ENCODE peak calls at places on chromosomes 13 and 19, in five cellular contexts. L is putamen, B is GM19239, N is naive B cell, H is COLO829. E is an unnamed sample.

GRCh38 chr19:37983153-37983552 is 76.1 kb downstream of the SIPA1L3 start:
- DNase-seq in N (no peak), L (no peak), H (no peak), B (no peak), E (no peak)

GRCh38 chr19:17079710-17080440 is 4.3 kb downstream of the MYO9B start:
- DNase-seq in L (peak; percentile 85), B (peak; percentile 65), N (no peak), H (peak; percentile 77), E (peak; percentile 90)

GRCh38 chr19:4507150-4507452 is 11.2 kb downstream of the PLIN4 start:
- DNase-seq in L (no peak), N (no peak), H (no peak), B (no peak), E (no peak)

GRCh38 chr13:109784590-109785140 is 1.7 kb downstream of the IRS2 start:
- DNase-seq in B (no peak), H (no peak), N (peak; percentile 61), L (peak; percentile 76), E (no peak)

GRCh38 chr13:89029062-89029461 is 1357.9 kb downstream of the SLITRK5 start:
- DNase-seq in H (no peak), B (no peak), L (peak; percentile 64), N (no peak), E (no peak)

GRCh38 chr13:43300817-43301216 is 277.4 kb downstream of the DNAJC15 start:
- DNase-seq in H (no peak), N (no peak), L (no peak), B (no peak), E (no peak)

GRCh38 chr13:114048463-114048862 is 74.6 kb upstream of the C13orf46 start:
- DNase-seq in H (no peak), B (no peak), L (no peak), N (no peak), E (no peak)

GRCh38 chr13:78022164-78022877 is 103.7 kb upstream of the EDNRB start:
- DNase-seq in H (peak; percentile 28), B (peak; percentile 27), L (peak; percentile 7), N (peak; percentile 66), E (peak; percentile 73)

GRCh38 chr19:2634960-2635359 is 67.5 kb downstream of the GNG7 start:
- DNase-seq in H (no peak), B (no peak), N (no peak), L (no peak), E (no peak)

GRCh38 chr13:39462456-39462855 is 140.5 kb downstream of the LHFPL6 start:
- DNase-seq in H (no peak), N (no peak), B (no peak), L (no peak), E (no peak)

GRCh38 chr19:56211718-56212117 is 9.6 kb downstream of the ZSCAN5C start:
- DNase-seq in L (no peak), B (no peak), N (no peak), H (no peak), E (no peak)

GRCh38 chr13:113943821-113944565 is 29.9 kb downstream of the C13orf46 start:
- DNase-seq in L (no peak), N (no peak), H (no peak), B (no peak), E (no peak)

GRCh38 chr19:49684251-49684982 is 5.0 kb upstream of the ADM5 start:
- DNase-seq in B (no peak), L (no peak), H (no peak), N (no peak), E (no peak)

GRCh38 chr13:32320528-32320927 is 5.2 kb downstream of the BRCA2 start:
- DNase-seq in H (no peak), N (no peak), B (no peak), L (no peak), E (no peak)

GRCh38 chr19:38304866-38305429 is 897 bp downstream of the C19orf33 start:
- DNase-seq in H (peak; percentile 46), N (no peak), L (no peak), B (no peak), E (no peak)

GRCh38 chr13:114071441-114071840 is 61.0 kb downstream of the RASA3 start:
- DNase-seq in L (no peak), H (no peak), B (no peak), N (no peak), E (no peak)

GRCh38 chr13:30047154-30047874 is 196.9 kb upstream of the UBL3 start:
- DNase-seq in N (no peak), H (no peak), L (no peak), B (no peak), E (no peak)

GRCh38 chr19:2856457-2857055 is 10.6 kb upstream of the ZNF556 start:
- DNase-seq in L (no peak), H (no peak), N (no peak), B (no peak), E (no peak)

GRCh38 chr19:53101518-53101917 is 1.7 kb downstream of the ZNF160 start:
- DNase-seq in B (no peak), H (no peak), N (no peak), L (no peak), E (peak; percentile 33)

GRCh38 chr13:59587971-59588716 is 575.6 kb downstream of the DIAPH3 start:
- DNase-seq in H (no peak), B (no peak), N (no peak), L (no peak), E (no peak)

GRCh38 chr19:28076628-28077027 is 1136.3 kb downstream of the UQCRFS1 start:
- DNase-seq in L (no peak), H (no peak), N (no peak), B (no peak), E (no peak)

GRCh38 chr13:27168870-27169525 is 2.6 kb downstream of the USP12 start:
- DNase-seq in H (no peak), B (no peak), L (no peak), N (no peak), E (no peak)

GRCh38 chr13:28541966-28542365 is 47.0 kb upstream of the FLT1 start:
- DNase-seq in N (no peak), B (no peak), H (no peak), L (no peak), E (no peak)

GRCh38 chr13:69928262-69928661 is 179.4 kb upstream of the ATXN8OS start:
- DNase-seq in B (no peak), L (no peak), H (no peak), N (no peak), E (no peak)

GRCh38 chr19:16851031-16851712 is 22.0 kb downstream of the SIN3B start:
- DNase-seq in N (no peak), H (no peak), B (no peak), L (no peak), E (no peak)

GRCh38 chr13:110517505-110518149 is 43.9 kb downstream of the RAB20 start:
- DNase-seq in B (no peak), L (no peak), N (no peak), H (no peak), E (no peak)

GRCh38 chr13:107034236-107034635 is 466.3 kb upstream of the ARGLU1 start:
- DNase-seq in L (no peak), B (no peak), N (no peak), H (no peak), E (no peak)

GRCh38 chr19:30084390-30084819 is 142.4 kb downstream of the URI1 start:
- DNase-seq in B (no peak), N (no peak), H (no peak), L (no peak), E (no peak)

GRCh38 chr13:76792680-76793334 is 93.4 kb downstream of the KCTD12 start:
- DNase-seq in B (no peak), N (no peak), L (peak; percentile 46), H (peak; percentile 24), E (no peak)

GRCh38 chr13:109789262-109789661 is 2.9 kb upstream of the IRS2 start:
- DNase-seq in B (no peak), L (no peak), N (no peak), H (no peak), E (no peak)

GRCh38 chr13:67070306-67070705 is 159.8 kb downstream of the PCDH9 start:
- DNase-seq in L (no peak), H (no peak), N (no peak), B (no peak), E (no peak)

GRCh38 chr19:19531951-19532805 is 3.5 kb downstream of the YJEFN3 start:
- DNase-seq in H (peak; percentile 61), B (peak; percentile 95), N (peak; percentile 78), L (peak; percentile 64), E (peak; percentile 76)

GRCh38 chr19:30742539-30742938 is 370.4 kb downstream of the ZNF536 start:
- DNase-seq in L (no peak), B (no peak), H (no peak), N (no peak), E (no peak)

GRCh38 chr19:14817052-14817451 is 17.9 kb downstream of the OR7A5 start:
- DNase-seq in N (no peak), B (no peak), H (no peak), L (no peak), E (no peak)

GRCh38 chr13:22175211-22175610 is 504.3 kb downstream of the FGF9 start:
- DNase-seq in B (no peak), N (no peak), L (no peak), H (no peak), E (no peak)

GRCh38 chr19:3818479-3818878 is 32.3 kb upstream of the MATK start:
- DNase-seq in N (no peak), B (no peak), H (no peak), L (no peak), E (no peak)

GRCh38 chr13:63541336-63541735 is 2125.7 kb upstream of the PCDH20 start:
- DNase-seq in N (no peak), B (no peak), L (no peak), H (no peak), E (no peak)

GRCh38 chr13:95122063-95122462 is 179.2 kb downstream of the ABCC4 start:
- DNase-seq in B (no peak), H (no peak), L (no peak), N (no peak), E (no peak)